ENCODE peak calls at places on chromosomes 16 and 17, in six cellular contexts. J, F, H, T, U and P are unnamed samples.

GRCh38 chr16:31429314-31429713 is 1.2 kb upstream of the COX6A2 start:
- DNase-seq in F (no peak), H (no peak), U (no peak), T (no peak), J (no peak), P (no peak)

GRCh38 chr17:61422116-61422799 is 22.6 kb downstream of the TBX2 start:
- DNase-seq in F (peak), H (no peak), J (no peak), U (no peak), T (no peak), P (no peak)

GRCh38 chr16:4290236-4290830 is 17.5 kb upstream of the TFAP4 start:
- DNase-seq in T (peak), J (no peak), F (peak), H (no peak), U (no peak), P (no peak)

GRCh38 chr17:81805707-81806460 is 1.9 kb downstream of the GCGR start:
- DNase-seq in U (no peak), F (no peak), J (no peak), T (no peak), H (no peak), P (no peak)

GRCh38 chr17:77660524-77660923 is 298.0 kb upstream of the TNRC6C start:
- DNase-seq in F (no peak), T (no peak), U (no peak), J (no peak), H (no peak), P (no peak)

GRCh38 chr16:74862743-74863244 is 88.2 kb upstream of the FA2H start:
- DNase-seq in T (peak), J (no peak), H (no peak), U (no peak), F (peak), P (peak)

GRCh38 chr17:39915559-39915958 is 2.9 kb downstream of the GSDMB start:
- DNase-seq in T (no peak), U (no peak), J (no peak), F (no peak), H (no peak), P (no peak)

GRCh38 chr17:76434870-76435269 is 18.1 kb downstream of the UBE2O start:
- DNase-seq in T (no peak), H (no peak), F (no peak), J (no peak), U (no peak), P (no peak)

GRCh38 chr17:27747462-27748359 is 52.6 kb downstream of the NOS2 start:
- DNase-seq in U (no peak), F (no peak), H (no peak), J (no peak), T (no peak), P (no peak)

GRCh38 chr16:66662445-66663194 is 33.9 kb downstream of the CMTM4 start:
- DNase-seq in U (no peak), T (peak), F (peak), H (peak), J (no peak), P (no peak)

GRCh38 chr16:12009462-12009861 is 32.9 kb downstream of the SNX29 start:
- DNase-seq in J (no peak), H (no peak), T (no peak), F (no peak), U (no peak), P (no peak)

GRCh38 chr17:71441098-71441497 is 679.7 kb upstream of the SOX9 start:
- DNase-seq in T (peak), U (no peak), J (no peak), F (peak), H (no peak), P (no peak)

GRCh38 chr17:73291260-73291801 is 20.5 kb downstream of the CDC42EP4 start:
- DNase-seq in J (no peak), U (no peak), T (peak), F (peak), H (no peak), P (no peak)

GRCh38 chr17:75827291-75828050 is 16.7 kb downstream of the UNC13D start:
- DNase-seq in U (peak), T (peak), J (peak), H (peak), F (no peak), P (no peak)

GRCh38 chr17:4710693-4711634 is 532 bp downstream of the ARRB2 start:
- DNase-seq in T (no peak), J (peak), F (no peak), U (peak), H (no peak), P (no peak)

GRCh38 chr16:89764711-89765201 is 43.4 kb downstream of the ZNF276 start:
- DNase-seq in F (no peak), T (peak), U (peak), J (no peak), H (no peak), P (no peak)

GRCh38 chr17:14731591-14731990 is 430.7 kb downstream of the HS3ST3B1 start:
- DNase-seq in H (no peak), U (no peak), T (no peak), F (no peak), J (no peak), P (no peak)

GRCh38 chr17:348692-349425 is 3.7 kb downstream of the RPH3AL start:
- DNase-seq in H (no peak), T (peak), F (peak), U (no peak), J (no peak), P (no peak)

GRCh38 chr16:69348222-69348621 is 3.4 kb downstream of the TMED6 start:
- DNase-seq in T (no peak), H (no peak), U (no peak), J (no peak), F (no peak), P (no peak)

GRCh38 chr16:79137528-79137927 is 463.0 kb downstream of the MAF start:
- DNase-seq in J (no peak), F (no peak), T (no peak), U (no peak), H (no peak), P (no peak)

GRCh38 chr17:30921544-30922196 is at the start of gene ADAP2:
- DNase-seq in H (no peak), T (no peak), J (no peak), U (no peak), F (peak), P (no peak)

GRCh38 chr17:36755586-36755985 is 154.2 kb downstream of the MRM1 start:
- DNase-seq in H (no peak), F (peak), J (peak), T (peak), U (no peak), P (no peak)